ENCODE peak calls at places on chromosomes 7 and 10, in eight cellular contexts. B is NCI-H1092 treated with DMSO at 0.1 percent for 48 hours, U is NAMALWA, S is left colon, W is iris pigment epithelial cell, X is aorta, N is HuH-7, E is fibroblast of lung. I is an unnamed sample.

GRCh38 chr10:89262331-89263020 is 10.9 kb upstream of the LIPA start:
- DNase-seq in N (no peak), B (no peak), U (no peak), W (peak), X (no peak), E (no peak), S (no peak), I (peak)

GRCh38 chr10:124394583-124394982 is 24.1 kb downstream of the OAT start:
- DNase-seq in N (no peak), W (no peak), E (no peak), U (no peak), B (no peak), S (no peak), X (no peak), I (no peak)

GRCh38 chr7:128954830-128955797 is 17.4 kb downstream of the IRF5 start:
- DNase-seq in W (peak), X (no peak), E (peak), U (peak), S (no peak), N (no peak), B (no peak), I (no peak)

GRCh38 chr7:55185941-55186609 is 167.3 kb downstream of the EGFR start:
- DNase-seq in X (no peak), U (no peak), S (no peak), N (no peak), E (peak), B (no peak), W (peak), I (peak)

GRCh38 chr10:16470747-16471146 is 33.9 kb downstream of the PTER start:
- DNase-seq in S (no peak), E (no peak), U (no peak), X (no peak), W (no peak), N (no peak), B (no peak), I (no peak)

GRCh38 chr7:108067844-108068243 is 62.3 kb downstream of the LAMB4 start:
- DNase-seq in S (no peak), B (peak), U (no peak), N (no peak), W (no peak), X (no peak), E (no peak), I (no peak)

GRCh38 chr7:47724335-47724982 is 142.5 kb upstream of the TNS3 start:
- DNase-seq in B (peak), U (no peak), W (peak), S (no peak), N (peak), E (peak), X (no peak), I (peak)

GRCh38 chr7:49812534-49812933 is 39.1 kb downstream of the VWC2 start:
- DNase-seq in W (no peak), U (peak), E (no peak), N (no peak), B (no peak), X (no peak), S (no peak), I (no peak)

GRCh38 chr7:155299539-155300202 is 2.0 kb downstream of the INSIG1 start:
- DNase-seq in U (peak), W (no peak), X (no peak), S (no peak), B (no peak), N (no peak), E (no peak), I (peak)

GRCh38 chr10:49601857-49602256 is 8.3 kb upstream of the SLC18A3 start:
- DNase-seq in E (no peak), B (no peak), X (no peak), S (no peak), N (no peak), U (no peak), W (peak), I (no peak)

GRCh38 chr10:16984242-16984641 is 145.4 kb downstream of the CUBN start:
- DNase-seq in X (no peak), S (no peak), U (no peak), B (no peak), N (no peak), E (no peak), W (no peak), I (no peak)

GRCh38 chr10:99798031-99798430 is 15.6 kb downstream of the ABCC2 start:
- DNase-seq in X (no peak), E (no peak), S (no peak), U (no peak), W (no peak), B (no peak), N (no peak), I (no peak)

GRCh38 chr7:151017953-151018420 is 6.3 kb downstream of the ATG9B start:
- DNase-seq in B (peak), X (peak), E (peak), U (peak), N (peak), S (peak), W (peak), I (peak)

GRCh38 chr7:74094224-74095095 is 10.9 kb downstream of the LIMK1 start:
- DNase-seq in X (peak), E (peak), S (peak), B (no peak), N (no peak), U (peak), W (peak), I (peak)

GRCh38 chr7:46637793-46638735 is 717.0 kb upstream of the IGFBP3 start:
- DNase-seq in B (no peak), E (no peak), X (no peak), W (no peak), S (no peak), U (no peak), N (no peak), I (no peak)

GRCh38 chr10:129971381-129972144 is 7.5 kb upstream of the EBF3 start:
- DNase-seq in U (no peak), B (peak), S (peak), N (peak), E (peak), W (peak), X (peak), I (peak)

GRCh38 chr10:123944661-123945060 is 53.1 kb upstream of the CPXM2 start:
- DNase-seq in W (no peak), U (no peak), B (no peak), E (no peak), N (no peak), S (no peak), X (no peak), I (no peak)

GRCh38 chr10:49172204-49173132 is 15.7 kb downstream of the TMEM273 start:
- DNase-seq in E (no peak), X (no peak), U (no peak), W (no peak), B (peak), N (no peak), S (no peak), I (no peak)

GRCh38 chr10:124292911-124293640 is 125.6 kb downstream of the OAT start:
- DNase-seq in B (no peak), N (no peak), E (no peak), S (no peak), X (peak), W (no peak), U (no peak), I (no peak)

GRCh38 chr7:131581241-131582157 is 25.1 kb upstream of the PODXL start:
- DNase-seq in W (no peak), X (peak), U (no peak), N (no peak), E (no peak), B (no peak), S (no peak), I (no peak)

GRCh38 chr10:72034040-72034499 is 54.3 kb downstream of the SPOCK2 start:
- DNase-seq in N (no peak), B (no peak), E (no peak), U (no peak), W (no peak), S (no peak), X (no peak), I (no peak)

GRCh38 chr10:124066744-124067714 is 26.4 kb downstream of the CHST15 start:
- DNase-seq in N (no peak), S (no peak), U (peak), X (peak), E (no peak), B (no peak), W (no peak), I (no peak)

GRCh38 chr10:29966269-29966668 is 93.1 kb downstream of the JCAD start:
- DNase-seq in B (no peak), E (no peak), W (no peak), U (no peak), N (no peak), S (no peak), X (no peak), I (no peak)

GRCh38 chr7:158680754-158681153 is 23.9 kb downstream of the NCAPG2 start:
- DNase-seq in W (no peak), S (no peak), X (no peak), U (no peak), B (no peak), N (no peak), E (no peak), I (no peak)

GRCh38 chr10:18238875-18239485 is 98.8 kb downstream of the CACNB2 start:
- DNase-seq in E (peak), B (no peak), W (peak), N (peak), U (peak), X (no peak), S (no peak), I (peak)

GRCh38 chr10:99365761-99366160 is 36.6 kb downstream of the CNNM1 start:
- DNase-seq in B (no peak), E (no peak), N (no peak), S (no peak), U (no peak), X (no peak), W (no peak), I (no peak)

GRCh38 chr7:17405786-17406185 is 107.3 kb downstream of the AHR start:
- DNase-seq in E (peak), U (no peak), X (no peak), W (peak), N (peak), S (no peak), B (no peak), I (peak)

GRCh38 chr10:95906675-95907453 is 911 bp upstream of the CC2D2B start:
- DNase-seq in S (peak), B (peak), N (peak), U (peak), X (no peak), W (peak), E (peak), I (peak)

GRCh38 chr10:51706225-51706624 is 6.8 kb upstream of the CSTF2T start:
- DNase-seq in W (peak), B (no peak), E (peak), U (no peak), X (peak), N (no peak), S (peak), I (no peak)

GRCh38 chr7:2399848-2400587 is 3.4 kb upstream of the CHST12 start:
- DNase-seq in U (no peak), X (peak), S (peak), E (peak), W (peak), B (peak), N (peak), I (peak)

GRCh38 chr7:151790095-151790825 is 86.7 kb downstream of the PRKAG2 start:
- DNase-seq in E (no peak), W (no peak), S (no peak), U (no peak), N (no peak), X (peak), B (no peak), I (no peak)

GRCh38 chr7:79296553-79297320 is 156.7 kb downstream of the MAGI2 start:
- DNase-seq in E (no peak), N (no peak), B (no peak), S (no peak), X (no peak), U (no peak), W (no peak), I (no peak)

GRCh38 chr10:61404771-61405170 is 48.4 kb downstream of the TMEM26 start:
- DNase-seq in N (no peak), W (peak), U (no peak), X (no peak), S (no peak), B (no peak), E (peak), I (no peak)

GRCh38 chr10:132335189-132336063 is 3.4 kb downstream of the LRRC27 start:
- DNase-seq in W (no peak), N (peak), U (peak), X (peak), E (no peak), B (no peak), S (no peak), I (no peak)

GRCh38 chr7:64045301-64046040 is at the start of gene ZNF727:
- DNase-seq in N (no peak), U (no peak), W (no peak), S (peak), X (peak), B (peak), E (no peak), I (no peak)

GRCh38 chr7:44622342-44623151 is 16.1 kb downstream of the OGDH start:
- DNase-seq in X (no peak), U (no peak), B (no peak), E (peak), W (peak), S (peak), N (no peak), I (peak)